ENCODE peak calls at places on chromosomes 13 and 19, in four cellular contexts. E, X, I and O are unnamed samples. For H3K4me1, the result is how much of the 10 kb centered on the place peaks cover.

GRCh38 chr13:33446821-33447481 is 161.4 kb upstream of the STARD13 start:
- DNase-seq in I (no peak), E (no peak), X (peak), O (no peak)

GRCh38 chr19:3459965-3460582 is 20.3 kb downstream of the SMIM24 start:
- DNase-seq in I (no peak), E (no peak), X (no peak), O (no peak)

GRCh38 chr13:80473695-80474094 is 132.8 kb upstream of the SPRY2 start:
- DNase-seq in E (peak), X (no peak), I (no peak), O (no peak)

GRCh38 chr13:36571444-36571843 is 102.4 kb upstream of the SERTM1 start:
- DNase-seq in E (no peak), I (no peak), X (no peak), O (no peak)

GRCh38 chr13:99087954-99088491 is 110.2 kb upstream of the DOCK9 start:
- DNase-seq in I (no peak), E (no peak), X (no peak), O (no peak)

GRCh38 chr19:45601524-45602522 is at the start of gene GPR4:
- DNase-seq in I (peak), X (peak), E (no peak), O (peak)

GRCh38 chr13:36275190-36276002 is 22.2 kb downstream of the CCDC169 start:
- DNase-seq in I (no peak), X (peak), E (peak), O (no peak)

GRCh38 chr19:35748106-35749020 is at the start of gene LIN37:
- DNase-seq in I (peak), X (peak), E (peak), O (peak)

GRCh38 chr13:102597029-102598015 is 536 bp downstream of the TPP2 start:
- DNase-seq in X (peak), E (peak), I (peak), O (peak)

GRCh38 chr19:8413593-8413923 is 453 bp downstream of the MARCHF2 start:
- DNase-seq in E (no peak), I (no peak), X (no peak), O (no peak)

GRCh38 chr19:8412783-8413592 is at the start of gene MARCHF2:
- DNase-seq in X (peak), I (peak), E (peak), O (peak)
- H3K4me3 ChIP-seq in X (peak), I (peak), E (peak), O (peak)

GRCh38 chr19:883661-884211 is 9.3 kb downstream of the MED16 start:
- DNase-seq in I (no peak), E (no peak), X (peak), O (peak)
- TF ChIP-seq CTCF in I (no peak), E (no peak), X (no peak), O (no peak)

GRCh38 chr13:50006426-50007135 is 8.7 kb upstream of the KCNRG start:
- DNase-seq in E (peak), I (no peak), X (no peak), O (no peak)
- H3K4me1 ChIP-seq in E (under half), I (under half), X (under half), O (under half)

GRCh38 chr19:29777916-29778315 is 33.9 kb upstream of the CCNE1 start:
- DNase-seq in I (no peak), X (no peak), E (no peak), O (no peak)
- H3K4me3 ChIP-seq in I (no peak), X (no peak), E (no peak), O (no peak)

GRCh38 chr19:51097166-51097736 is 11.0 kb downstream of the CTU1 start:
- DNase-seq in I (peak), X (peak), E (peak), O (peak)

GRCh38 chr19:51097796-51098195 is 10.4 kb downstream of the CTU1 start:
- DNase-seq in I (no peak), X (no peak), E (no peak), O (peak)

GRCh38 chr19:51101171-51101865 is 6.9 kb downstream of the CTU1 start:
- DNase-seq in E (no peak), X (no peak), I (no peak), O (no peak)

GRCh38 chr19:51098366-51099069 is 9.7 kb downstream of the CTU1 start:
- DNase-seq in I (peak), E (peak), X (no peak), O (peak)

DNA sequence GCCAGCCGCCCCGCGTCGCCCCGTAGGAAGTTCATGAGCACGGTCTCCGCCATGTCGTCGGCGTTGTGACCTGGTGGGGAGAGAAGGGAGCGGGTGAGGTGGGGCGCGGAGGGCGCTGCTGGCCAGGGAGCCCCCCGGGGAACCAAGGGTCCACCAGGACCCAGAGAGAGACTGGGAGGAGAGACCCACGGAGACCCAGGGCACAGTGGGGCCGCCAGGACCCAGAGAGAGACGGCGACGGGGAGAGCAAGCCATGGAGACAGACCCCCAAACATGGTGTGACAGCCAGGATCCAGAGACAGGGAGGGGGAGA is 9.2 kb downstream of the CTU1 start:
- DNase-seq in X (no peak), E (no peak), I (no peak), O (no peak)
- TF ChIP-seq CTCF in X (no peak), E (no peak), I (no peak), O (no peak)

DNA sequence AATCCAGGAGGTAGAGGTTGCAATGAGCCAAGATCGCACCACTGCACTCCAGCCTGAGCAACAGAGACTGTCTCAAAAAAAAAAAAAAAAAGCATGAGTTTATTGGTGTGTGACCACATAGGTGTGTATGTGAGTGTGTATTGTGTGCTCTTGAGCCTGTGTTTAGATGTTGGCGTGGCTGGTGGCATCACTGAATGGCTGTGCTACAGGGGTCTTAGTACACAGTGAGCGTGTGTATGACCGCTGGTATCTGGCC is 2.5 kb downstream of the SLC1A5 start:
- DNase-seq in X (no peak), E (no peak), I (no peak), O (no peak)
- H3K4me1 ChIP-seq in X (under half), E (under half), I (half or more), O (under half)

DNA sequence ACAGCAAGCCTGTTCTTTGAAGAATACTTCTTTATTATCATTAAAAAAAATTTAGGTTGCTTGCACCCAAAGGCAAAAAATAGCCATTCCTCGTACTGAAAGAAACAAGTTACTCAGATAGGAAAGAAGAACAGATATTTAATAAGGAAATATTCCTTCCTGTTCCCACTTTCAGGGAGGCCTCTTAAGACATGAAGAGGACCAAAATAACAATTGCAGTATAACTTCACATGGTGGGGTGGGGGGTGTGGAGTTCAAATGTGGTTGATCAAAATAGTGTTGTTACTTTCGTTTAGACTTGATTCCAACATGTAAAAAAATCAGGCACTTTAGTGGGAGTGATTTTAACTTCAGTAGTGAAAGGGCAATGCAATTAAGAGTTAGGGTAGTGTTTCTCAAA is 3.6 kb downstream of the RGCC start:
- DNase-seq in X (no peak), E (no peak), I (no peak), O (no peak)
- H3K4me3 ChIP-seq in X (no peak), E (no peak), I (peak), O (no peak)